ENCODE peak calls at places on chromosome 19, in five cellular contexts. V is HepG2, Z is GM12878, P is H1, N is K562. T is an unnamed sample.
A peak's percentile ranks its signal among the peaks of the same experiment; 100 is the strongest.

GRCh38 chr19:35833972-35834371 is 18.3 kb downstream of the NPHS1 start:
- DNase-seq in V (no peak), Z (no peak), P (no peak), N (no peak), T (no peak)

GRCh38 chr19:48290923-48291700 is 21.2 kb downstream of the ZNF114 start:
- DNase-seq in V (no peak), Z (no peak), P (peak; percentile 81), N (peak; percentile 80), T (peak; percentile 87)

GRCh38 chr19:39407644-39408391 is 1.2 kb downstream of the ZFP36 start:
- DNase-seq in V (no peak), Z (no peak), P (no peak), N (peak; percentile 50), T (no peak)

GRCh38 chr19:31838163-31838798 is 489.0 kb upstream of the TSHZ3 start:
- DNase-seq in V (no peak), Z (no peak), P (no peak), N (no peak), T (no peak)

GRCh38 chr19:36418287-36419001 is at the start of gene ZFP82:
- DNase-seq in V (peak; percentile 54), Z (peak; percentile 37), P (peak; percentile 62), N (peak; percentile 75), T (peak; percentile 89)

GRCh38 chr19:39223703-39224279 is 19.7 kb upstream of the SYCN start:
- DNase-seq in V (no peak), Z (no peak), P (no peak), N (peak; percentile 38), T (no peak)

GRCh38 chr19:14517446-14517839 is 754 bp downstream of the DNAJB1 start:
- DNase-seq in V (no peak), Z (no peak), P (no peak), N (no peak), T (no peak)

GRCh38 chr19:15210323-15210774 is 9.6 kb upstream of the NOTCH3 start:
- DNase-seq in V (peak; percentile 25), Z (no peak), P (no peak), N (no peak), T (peak; percentile 91)

GRCh38 chr19:39409886-39410619 is 2.4 kb upstream of the PLEKHG2 start:
- DNase-seq in V (peak; percentile 25), Z (no peak), P (no peak), N (peak; percentile 63), T (peak; percentile 75)

GRCh38 chr19:6551607-6552450 is 21.0 kb downstream of the TNFSF9 start:
- DNase-seq in V (peak; percentile 45), Z (no peak), P (no peak), N (peak; percentile 74), T (peak; percentile 61)

GRCh38 chr19:1057185-1057857 is 9.6 kb upstream of the ARHGAP45 start:
- DNase-seq in V (no peak), Z (no peak), P (no peak), N (no peak), T (peak; percentile 58)

GRCh38 chr19:50496189-50497029 is 14.6 kb downstream of the JOSD2 start:
- DNase-seq in V (peak; percentile 67), Z (no peak), P (no peak), N (no peak), T (peak; percentile 67)

GRCh38 chr19:58395220-58395978 is at the start of gene RNF225:
- DNase-seq in V (no peak), Z (no peak), P (peak; percentile 66), N (no peak), T (no peak)

GRCh38 chr19:2977686-2978466 is 512 bp downstream of the TLE6 start:
- DNase-seq in V (no peak), Z (no peak), P (no peak), N (peak; percentile 88), T (no peak)

GRCh38 chr19:29111581-29111980 is 101.4 kb downstream of the UQCRFS1 start:
- DNase-seq in V (no peak), Z (no peak), P (no peak), N (no peak), T (no peak)

GRCh38 chr19:47152205-47152604 is 21.6 kb downstream of the SAE1 start:
- DNase-seq in V (no peak), Z (no peak), P (no peak), N (no peak), T (no peak)

GRCh38 chr19:11448923-11449554 is 13.6 kb downstream of the PRKCSH start:
- DNase-seq in V (no peak), Z (no peak), P (no peak), N (no peak), T (no peak)
- TF ChIP-seq KDM1A in V (no peak), Z (no peak), P (no peak), N (no peak), T (no peak)

DNA sequence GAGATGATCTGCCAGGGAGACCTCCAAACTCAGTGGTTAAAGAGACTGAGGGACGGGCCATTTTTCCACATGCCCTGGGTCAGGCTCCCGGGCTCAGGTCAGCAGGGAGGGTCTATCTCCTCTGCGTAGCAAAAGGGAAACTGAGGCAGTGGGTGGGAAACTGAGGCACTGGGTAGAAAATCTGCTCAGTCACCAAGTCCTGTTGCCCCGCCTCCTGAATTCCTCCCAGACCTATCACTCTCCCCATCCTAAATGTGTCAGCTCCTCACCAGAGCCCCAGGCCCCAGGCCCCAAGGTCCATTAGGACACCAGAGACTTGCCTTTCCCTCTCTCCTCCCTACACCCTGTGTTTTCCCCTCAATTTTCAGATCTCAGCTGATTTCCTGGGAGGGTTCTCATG is 2.4 kb downstream of the CD320 start:
- DNase-seq in V (no peak), Z (no peak), P (no peak), N (no peak), T (no peak)
- TF ChIP-seq KDM1A in V (no peak), Z (no peak), P (no peak), N (no peak), T (no peak)

DNA sequence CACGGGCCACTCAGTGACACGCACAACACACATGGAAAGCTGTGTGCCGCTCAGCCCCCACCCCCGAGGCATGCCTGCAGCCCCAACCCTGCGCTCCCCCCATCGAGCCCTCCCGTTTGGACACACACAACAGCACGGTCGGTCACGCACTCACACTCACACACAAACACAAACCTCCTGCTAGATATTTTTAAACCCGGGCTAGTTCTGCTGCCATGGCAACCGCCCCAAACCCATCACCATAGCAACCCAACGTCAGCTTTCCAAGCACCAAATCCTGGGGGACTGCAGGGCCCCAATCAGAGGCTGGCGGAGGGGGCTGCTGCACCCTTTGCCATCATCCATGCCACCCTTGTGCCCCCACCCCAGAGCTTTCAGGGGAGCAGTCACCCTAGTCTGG is 2.5 kb upstream of the NOVA2 start:
- DNase-seq in V (no peak), Z (no peak), P (no peak), N (peak; percentile 20), T (no peak)
- TF ChIP-seq KDM1A in V (no peak), Z (no peak), P (no peak), N (no peak), T (no peak)

DNA sequence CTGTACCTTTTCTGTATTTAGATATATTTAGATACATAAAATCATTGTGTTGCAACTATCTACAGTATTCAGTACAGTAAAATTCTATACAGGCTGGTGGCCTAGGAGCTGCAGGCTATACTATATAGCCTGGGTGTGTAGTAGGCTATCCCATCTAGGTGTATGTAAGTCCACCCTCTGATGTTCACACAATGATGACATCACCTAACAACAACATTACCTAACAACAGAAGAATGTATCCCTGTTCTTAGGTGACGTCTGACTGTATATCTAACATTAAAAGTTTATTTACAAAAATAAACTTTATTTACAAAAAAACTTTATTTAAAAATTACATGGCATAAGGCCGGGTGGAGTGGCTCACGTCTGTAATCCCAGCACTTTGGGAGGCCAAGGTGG is 28.3 kb upstream of the ZFP30 start:
- DNase-seq in V (no peak), Z (no peak), P (no peak), N (no peak), T (no peak)
- TF ChIP-seq KDM1A in V (no peak), Z (no peak), P (no peak), N (no peak), T (no peak)

GRCh38 chr19:10036601-10037071 is 23.4 kb downstream of the RDH8 start:
- DNase-seq in V (peak; percentile 73), Z (no peak), P (no peak), N (no peak), T (peak; percentile 86)
- TF ChIP-seq KDM1A in V (no peak), Z (no peak), P (no peak), N (no peak), T (no peak)

GRCh38 chr19:41528106-41528505 is 47.9 kb upstream of the CEACAM21 start:
- DNase-seq in V (no peak), Z (no peak), P (no peak), N (no peak), T (peak; percentile 47)

GRCh38 chr19:41531438-41532311 is 44.3 kb upstream of the CEACAM21 start:
- DNase-seq in V (no peak), Z (no peak), P (no peak), N (peak; percentile 72), T (peak; percentile 85)

GRCh38 chr19:41530761-41531301 is 45.1 kb upstream of the CEACAM21 start:
- DNase-seq in V (no peak), Z (no peak), P (no peak), N (no peak), T (no peak)

GRCh38 chr19:41530184-41530534 is 45.8 kb upstream of the CEACAM21 start:
- DNase-seq in V (no peak), Z (no peak), P (no peak), N (no peak), T (no peak)

GRCh38 chr19:41529484-41530183 is 46.3 kb upstream of the CEACAM21 start:
- DNase-seq in V (no peak), Z (no peak), P (no peak), N (no peak), T (no peak)
- TF ChIP-seq KDM1A in V (no peak), Z (no peak), P (no peak), N (no peak), T (no peak)

GRCh38 chr19:34350161-34350561 is 14.8 kb upstream of the GPI start:
- DNase-seq in V (no peak), Z (no peak), P (no peak), N (no peak), T (no peak)
- TF ChIP-seq KDM1A in V (no peak), Z (no peak), P (no peak), N (no peak), T (no peak)

DNA sequence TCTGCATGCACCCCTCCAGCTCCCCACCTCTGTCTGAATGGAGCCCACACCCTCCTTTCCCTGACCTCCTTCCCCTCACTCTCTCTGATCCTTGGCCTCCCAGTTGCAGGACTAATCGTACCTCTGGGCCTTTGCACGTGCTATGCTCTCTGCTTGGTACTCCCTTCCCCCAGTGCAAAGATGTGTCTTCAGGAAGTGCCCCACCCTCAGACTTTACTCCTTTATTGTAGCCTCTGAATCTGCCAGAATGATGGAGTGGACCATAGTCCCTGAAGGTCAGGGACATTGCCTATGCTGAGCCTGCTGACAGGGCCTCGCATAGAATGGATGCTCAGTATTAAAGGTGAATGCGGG is 1.3 kb upstream of the JUND start:
- DNase-seq in V (peak; percentile 62), Z (no peak), P (no peak), N (peak; percentile 80), T (no peak)
- TF ChIP-seq KDM1A in V (peak; percentile 91), Z (no peak), P (peak; percentile 97), N (peak; percentile 86), T (peak; percentile 25)

T was measured in A549.